ENCODE peak calls at places on chromosomes 12 and 14, in seven cellular contexts. One of them, this sample, is unnamed.

GRCh38 chr12:57803317-57803893 is 15.1 kb downstream of the AVIL start:
- DNase-seq in uterus: peak
- DNase-seq in hepatocyte: peak
- DNase-seq in OCI-LY7: peak
- DNase-seq in IMR-90: peak
- DNase-seq in adipocyte: peak
- DNase-seq in astrocyte of the cerebellum: peak
- DNase-seq in this sample: no peak

GRCh38 chr12:27344246-27344645 is 11.6 kb downstream of the BMAL2 start:
- DNase-seq in adipocyte: no peak
- DNase-seq in OCI-LY7: no peak
- DNase-seq in IMR-90: no peak
- DNase-seq in hepatocyte: no peak
- DNase-seq in astrocyte of the cerebellum: no peak
- DNase-seq in uterus: no peak
- DNase-seq in this sample: no peak

GRCh38 chr12:51904951-51905471 is 2.3 kb upstream of the ACVRL1 start:
- DNase-seq in uterus: peak
- DNase-seq in IMR-90: peak
- DNase-seq in OCI-LY7: no peak
- DNase-seq in astrocyte of the cerebellum: no peak
- DNase-seq in adipocyte: peak
- DNase-seq in hepatocyte: no peak
- DNase-seq in this sample: no peak

GRCh38 chr14:76810953-76811400 is 1.7 kb downstream of the ANGEL1 start:
- DNase-seq in OCI-LY7: peak
- DNase-seq in IMR-90: peak
- DNase-seq in uterus: no peak
- DNase-seq in astrocyte of the cerebellum: no peak
- DNase-seq in adipocyte: peak
- DNase-seq in hepatocyte: peak
- DNase-seq in this sample: peak

GRCh38 chr14:100691395-100692025 is 35.2 kb upstream of the DLK1 start:
- DNase-seq in OCI-LY7: no peak
- DNase-seq in uterus: no peak
- DNase-seq in adipocyte: no peak
- DNase-seq in IMR-90: no peak
- DNase-seq in astrocyte of the cerebellum: no peak
- DNase-seq in hepatocyte: no peak
- DNase-seq in this sample: no peak

GRCh38 chr12:32362892-32363291 is 36.5 kb upstream of the FGD4 start:
- DNase-seq in adipocyte: no peak
- DNase-seq in hepatocyte: no peak
- DNase-seq in IMR-90: no peak
- DNase-seq in uterus: no peak
- DNase-seq in astrocyte of the cerebellum: no peak
- DNase-seq in OCI-LY7: no peak
- DNase-seq in this sample: no peak

GRCh38 chr12:132761032-132761910 is at the start of gene ANKLE2:
- DNase-seq in adipocyte: peak
- DNase-seq in IMR-90: peak
- DNase-seq in hepatocyte: peak
- DNase-seq in OCI-LY7: peak
- DNase-seq in uterus: peak
- DNase-seq in astrocyte of the cerebellum: no peak
- DNase-seq in this sample: no peak

GRCh38 chr12:65122661-65123060 is 1.6 kb upstream of the WIF1 start:
- DNase-seq in uterus: no peak
- DNase-seq in astrocyte of the cerebellum: no peak
- DNase-seq in adipocyte: peak
- DNase-seq in hepatocyte: no peak
- DNase-seq in IMR-90: no peak
- DNase-seq in OCI-LY7: no peak
- DNase-seq in this sample: no peak

GRCh38 chr12:84738481-84738972 is 174.1 kb downstream of the SLC6A15 start:
- DNase-seq in IMR-90: peak
- DNase-seq in astrocyte of the cerebellum: no peak
- DNase-seq in OCI-LY7: no peak
- DNase-seq in adipocyte: peak
- DNase-seq in uterus: no peak
- DNase-seq in hepatocyte: no peak
- DNase-seq in this sample: no peak

GRCh38 chr14:86575141-86575540 is 1045.2 kb downstream of the FLRT2 start:
- DNase-seq in adipocyte: no peak
- DNase-seq in astrocyte of the cerebellum: no peak
- DNase-seq in uterus: no peak
- DNase-seq in hepatocyte: no peak
- DNase-seq in OCI-LY7: no peak
- DNase-seq in IMR-90: peak
- DNase-seq in this sample: no peak

GRCh38 chr12:57473392-57473791 is 6.3 kb downstream of the ARHGAP9 start:
- DNase-seq in hepatocyte: no peak
- DNase-seq in uterus: no peak
- DNase-seq in adipocyte: no peak
- DNase-seq in OCI-LY7: no peak
- DNase-seq in astrocyte of the cerebellum: no peak
- DNase-seq in IMR-90: no peak
- DNase-seq in this sample: no peak

GRCh38 chr12:101338087-101338486 is 58.2 kb downstream of the UTP20 start:
- DNase-seq in OCI-LY7: no peak
- DNase-seq in hepatocyte: no peak
- DNase-seq in IMR-90: no peak
- DNase-seq in astrocyte of the cerebellum: no peak
- DNase-seq in adipocyte: no peak
- DNase-seq in uterus: no peak
- DNase-seq in this sample: no peak

GRCh38 chr12:121537814-121538698 is 42.8 kb downstream of the KDM2B start:
- DNase-seq in hepatocyte: peak
- DNase-seq in adipocyte: peak
- DNase-seq in IMR-90: no peak
- DNase-seq in uterus: no peak
- DNase-seq in astrocyte of the cerebellum: no peak
- DNase-seq in OCI-LY7: peak
- DNase-seq in this sample: no peak
- H3K4me3 ChIP-seq in hepatocyte: peak
- H3K4me3 ChIP-seq in adipocyte: peak
- H3K4me3 ChIP-seq in IMR-90: peak
- H3K4me3 ChIP-seq in uterus: peak
- H3K4me3 ChIP-seq in astrocyte of the cerebellum: peak
- H3K4me3 ChIP-seq in OCI-LY7: peak
- H3K4me3 ChIP-seq in this sample: peak

GRCh38 chr14:71492346-71492745 is 439.9 kb upstream of the RGS6 start:
- DNase-seq in adipocyte: no peak
- DNase-seq in IMR-90: peak
- DNase-seq in uterus: no peak
- DNase-seq in hepatocyte: no peak
- DNase-seq in OCI-LY7: no peak
- DNase-seq in astrocyte of the cerebellum: no peak
- DNase-seq in this sample: no peak

GRCh38 chr14:71491925-71492324 is 440.3 kb upstream of the RGS6 start:
- DNase-seq in IMR-90: peak
- DNase-seq in uterus: no peak
- DNase-seq in OCI-LY7: no peak
- DNase-seq in hepatocyte: no peak
- DNase-seq in adipocyte: no peak
- DNase-seq in astrocyte of the cerebellum: no peak
- DNase-seq in this sample: no peak

GRCh38 chr14:71499018-71499417 is 433.2 kb upstream of the RGS6 start:
- DNase-seq in adipocyte: no peak
- DNase-seq in hepatocyte: no peak
- DNase-seq in uterus: no peak
- DNase-seq in OCI-LY7: no peak
- DNase-seq in IMR-90: no peak
- DNase-seq in astrocyte of the cerebellum: no peak
- DNase-seq in this sample: no peak

GRCh38 chr14:71498151-71498734 is 434.0 kb upstream of the RGS6 start:
- DNase-seq in astrocyte of the cerebellum: peak
- DNase-seq in adipocyte: peak
- DNase-seq in hepatocyte: no peak
- DNase-seq in OCI-LY7: no peak
- DNase-seq in uterus: no peak
- DNase-seq in IMR-90: peak
- DNase-seq in this sample: no peak

GRCh38 chr14:71497645-71498086 is 434.6 kb upstream of the RGS6 start:
- DNase-seq in astrocyte of the cerebellum: peak
- DNase-seq in hepatocyte: no peak
- DNase-seq in uterus: no peak
- DNase-seq in adipocyte: no peak
- DNase-seq in OCI-LY7: peak
- DNase-seq in IMR-90: peak
- DNase-seq in this sample: no peak
- H3K4me3 ChIP-seq in astrocyte of the cerebellum: no peak
- H3K4me3 ChIP-seq in hepatocyte: no peak
- H3K4me3 ChIP-seq in uterus: no peak
- H3K4me3 ChIP-seq in adipocyte: no peak
- H3K4me3 ChIP-seq in OCI-LY7: no peak
- H3K4me3 ChIP-seq in IMR-90: no peak
- H3K4me3 ChIP-seq in this sample: no peak

DNA sequence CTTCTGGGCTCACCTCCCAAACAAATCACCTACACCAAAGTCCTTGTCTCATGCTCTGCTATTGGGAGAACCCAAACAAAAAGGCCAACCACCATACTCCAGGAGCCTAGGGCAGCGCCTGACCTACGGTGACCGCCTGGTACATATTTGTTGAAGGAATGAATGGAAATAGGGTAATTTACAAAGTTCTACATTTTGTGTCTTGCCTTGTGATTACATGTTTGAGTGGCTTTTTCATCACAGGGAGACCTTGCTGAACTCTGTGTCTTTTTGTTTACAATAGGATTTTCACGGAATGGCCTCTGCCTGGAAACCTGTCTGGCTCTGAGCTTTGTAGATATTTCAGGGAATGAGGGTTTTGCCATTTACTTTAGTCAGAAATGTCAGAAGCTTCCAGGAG is 11.3 kb upstream of the PRIMA1 start:
- DNase-seq in IMR-90: no peak
- DNase-seq in hepatocyte: peak
- DNase-seq in OCI-LY7: no peak
- DNase-seq in uterus: no peak
- DNase-seq in adipocyte: no peak
- DNase-seq in astrocyte of the cerebellum: no peak
- DNase-seq in this sample: no peak
- H3K4me3 ChIP-seq in IMR-90: no peak
- H3K4me3 ChIP-seq in hepatocyte: no peak
- H3K4me3 ChIP-seq in OCI-LY7: no peak
- H3K4me3 ChIP-seq in uterus: no peak
- H3K4me3 ChIP-seq in adipocyte: no peak
- H3K4me3 ChIP-seq in astrocyte of the cerebellum: no peak
- H3K4me3 ChIP-seq in this sample: no peak

GRCh38 chr14:24366664-24367505 is 1.1 kb upstream of the NFATC4 start:
- DNase-seq in IMR-90: peak
- DNase-seq in hepatocyte: peak
- DNase-seq in astrocyte of the cerebellum: peak
- DNase-seq in OCI-LY7: peak
- DNase-seq in uterus: peak
- DNase-seq in adipocyte: peak
- DNase-seq in this sample: peak
- H3K4me3 ChIP-seq in IMR-90: peak
- H3K4me3 ChIP-seq in hepatocyte: peak
- H3K4me3 ChIP-seq in astrocyte of the cerebellum: peak
- H3K4me3 ChIP-seq in OCI-LY7: peak
- H3K4me3 ChIP-seq in uterus: peak
- H3K4me3 ChIP-seq in adipocyte: peak
- H3K4me3 ChIP-seq in this sample: peak

GRCh38 chr12:3200032-3200617 is 122.9 kb downstream of the TSPAN9 start:
- DNase-seq in OCI-LY7: no peak
- DNase-seq in uterus: peak
- DNase-seq in hepatocyte: peak
- DNase-seq in IMR-90: peak
- DNase-seq in astrocyte of the cerebellum: no peak
- DNase-seq in adipocyte: peak
- DNase-seq in this sample: no peak
- H3K4me3 ChIP-seq in OCI-LY7: no peak
- H3K4me3 ChIP-seq in uterus: peak
- H3K4me3 ChIP-seq in hepatocyte: peak
- H3K4me3 ChIP-seq in IMR-90: peak
- H3K4me3 ChIP-seq in astrocyte of the cerebellum: peak
- H3K4me3 ChIP-seq in adipocyte: peak
- H3K4me3 ChIP-seq in this sample: peak

GRCh38 chr12:139585-139984 is 73.0 kb downstream of the IQSEC3 start:
- DNase-seq in OCI-LY7: no peak
- DNase-seq in uterus: no peak
- DNase-seq in adipocyte: peak
- DNase-seq in hepatocyte: peak
- DNase-seq in astrocyte of the cerebellum: no peak
- DNase-seq in IMR-90: peak
- DNase-seq in this sample: no peak
- H3K4me3 ChIP-seq in OCI-LY7: no peak
- H3K4me3 ChIP-seq in uterus: peak
- H3K4me3 ChIP-seq in adipocyte: peak
- H3K4me3 ChIP-seq in hepatocyte: no peak
- H3K4me3 ChIP-seq in astrocyte of the cerebellum: no peak
- H3K4me3 ChIP-seq in IMR-90: no peak
- H3K4me3 ChIP-seq in this sample: no peak

GRCh38 chr14:89813485-89814080 is 140.9 kb downstream of the EFCAB11 start:
- DNase-seq in astrocyte of the cerebellum: peak
- DNase-seq in IMR-90: peak
- DNase-seq in adipocyte: peak
- DNase-seq in OCI-LY7: no peak
- DNase-seq in hepatocyte: peak
- DNase-seq in uterus: no peak
- DNase-seq in this sample: no peak
- H3K4me3 ChIP-seq in astrocyte of the cerebellum: peak
- H3K4me3 ChIP-seq in IMR-90: no peak
- H3K4me3 ChIP-seq in adipocyte: peak
- H3K4me3 ChIP-seq in OCI-LY7: no peak
- H3K4me3 ChIP-seq in hepatocyte: no peak
- H3K4me3 ChIP-seq in uterus: no peak
- H3K4me3 ChIP-seq in this sample: no peak

GRCh38 chr12:24918596-24918995 is 30.3 kb downstream of the BCAT1 start:
- DNase-seq in IMR-90: peak
- DNase-seq in adipocyte: no peak
- DNase-seq in astrocyte of the cerebellum: no peak
- DNase-seq in hepatocyte: no peak
- DNase-seq in OCI-LY7: no peak
- DNase-seq in uterus: no peak
- DNase-seq in this sample: no peak

GRCh38 chr12:24920141-24920540 is 28.8 kb downstream of the BCAT1 start:
- DNase-seq in astrocyte of the cerebellum: no peak
- DNase-seq in uterus: no peak
- DNase-seq in hepatocyte: no peak
- DNase-seq in IMR-90: no peak
- DNase-seq in adipocyte: no peak
- DNase-seq in OCI-LY7: no peak
- DNase-seq in this sample: no peak

GRCh38 chr12:24921251-24922038 is 27.5 kb downstream of the BCAT1 start:
- DNase-seq in hepatocyte: peak
- DNase-seq in astrocyte of the cerebellum: no peak
- DNase-seq in adipocyte: peak
- DNase-seq in OCI-LY7: no peak
- DNase-seq in IMR-90: peak
- DNase-seq in uterus: no peak
- DNase-seq in this sample: no peak

GRCh38 chr12:24922109-24922508 is 26.8 kb downstream of the BCAT1 start:
- DNase-seq in OCI-LY7: no peak
- DNase-seq in IMR-90: no peak
- DNase-seq in uterus: no peak
- DNase-seq in hepatocyte: no peak
- DNase-seq in astrocyte of the cerebellum: no peak
- DNase-seq in adipocyte: no peak
- DNase-seq in this sample: no peak

GRCh38 chr12:24919346-24920001 is 29.4 kb downstream of the BCAT1 start:
- DNase-seq in adipocyte: no peak
- DNase-seq in hepatocyte: no peak
- DNase-seq in astrocyte of the cerebellum: no peak
- DNase-seq in IMR-90: no peak
- DNase-seq in OCI-LY7: no peak
- DNase-seq in uterus: no peak
- DNase-seq in this sample: no peak
- H3K4me3 ChIP-seq in adipocyte: no peak
- H3K4me3 ChIP-seq in hepatocyte: no peak
- H3K4me3 ChIP-seq in astrocyte of the cerebellum: no peak
- H3K4me3 ChIP-seq in IMR-90: no peak
- H3K4me3 ChIP-seq in OCI-LY7: no peak
- H3K4me3 ChIP-seq in uterus: no peak
- H3K4me3 ChIP-seq in this sample: no peak